ENCODE peak calls at places on chromosomes 12 and 14, in seven cellular contexts. One of them, this sample, is unnamed.

GRCh38 chr14:85529803-85530574 is at the start of gene FLRT2:
- DNase-seq in breast epithelium: no peak
- DNase-seq in A549: peak; percentile 64
- DNase-seq in transverse colon: no peak
- DNase-seq in adrenal gland: peak; percentile 60
- DNase-seq in ovary: peak; percentile 69
- DNase-seq in lower leg skin: peak; percentile 91
- DNase-seq in this sample: peak; percentile 74

GRCh38 chr12:122961551-122962329 is 4.5 kb downstream of the ABCB9 start:
- DNase-seq in transverse colon: peak; percentile 79
- DNase-seq in lower leg skin: no peak
- DNase-seq in A549: no peak
- DNase-seq in adrenal gland: no peak
- DNase-seq in ovary: no peak
- DNase-seq in breast epithelium: no peak
- DNase-seq in this sample: peak; percentile 77

GRCh38 chr12:104873374-104873773 is 84.7 kb downstream of the SLC41A2 start:
- DNase-seq in transverse colon: no peak
- DNase-seq in lower leg skin: no peak
- DNase-seq in A549: peak; percentile 19
- DNase-seq in ovary: no peak
- DNase-seq in breast epithelium: no peak
- DNase-seq in adrenal gland: no peak
- DNase-seq in this sample: no peak

GRCh38 chr12:27875677-27876076 is 95.6 kb upstream of the MANSC4 start:
- DNase-seq in A549: no peak
- DNase-seq in breast epithelium: no peak
- DNase-seq in adrenal gland: no peak
- DNase-seq in lower leg skin: no peak
- DNase-seq in ovary: no peak
- DNase-seq in transverse colon: no peak
- DNase-seq in this sample: no peak

GRCh38 chr12:57614178-57614947 is 3.1 kb downstream of the ARHGEF25 start:
- DNase-seq in transverse colon: no peak
- DNase-seq in ovary: no peak
- DNase-seq in lower leg skin: no peak
- DNase-seq in breast epithelium: no peak
- DNase-seq in A549: peak; percentile 68
- DNase-seq in adrenal gland: no peak
- DNase-seq in this sample: no peak

GRCh38 chr12:68733661-68734071 is 12.3 kb upstream of the SLC35E3 start:
- DNase-seq in breast epithelium: no peak
- DNase-seq in adrenal gland: peak; percentile 49
- DNase-seq in A549: peak; percentile 20
- DNase-seq in lower leg skin: no peak
- DNase-seq in ovary: no peak
- DNase-seq in transverse colon: no peak
- DNase-seq in this sample: no peak

GRCh38 chr12:44689587-44689986 is 186.5 kb downstream of the NELL2 start:
- DNase-seq in ovary: no peak
- DNase-seq in transverse colon: no peak
- DNase-seq in breast epithelium: no peak
- DNase-seq in lower leg skin: no peak
- DNase-seq in adrenal gland: no peak
- DNase-seq in A549: no peak
- DNase-seq in this sample: peak; percentile 33

GRCh38 chr12:57471661-57472060 is 8.0 kb downstream of the ARHGAP9 start:
- DNase-seq in lower leg skin: no peak
- DNase-seq in transverse colon: no peak
- DNase-seq in breast epithelium: no peak
- DNase-seq in A549: no peak
- DNase-seq in adrenal gland: no peak
- DNase-seq in ovary: no peak
- DNase-seq in this sample: no peak

GRCh38 chr14:35333797-35334743 is 41.9 kb downstream of the PSMA6 start:
- DNase-seq in ovary: no peak
- DNase-seq in A549: peak; percentile 29
- DNase-seq in transverse colon: no peak
- DNase-seq in breast epithelium: no peak
- DNase-seq in lower leg skin: no peak
- DNase-seq in adrenal gland: no peak
- DNase-seq in this sample: no peak

GRCh38 chr14:92160619-92161018 is 38.9 kb downstream of the CPSF2 start:
- DNase-seq in breast epithelium: no peak
- DNase-seq in adrenal gland: no peak
- DNase-seq in ovary: peak; percentile 34
- DNase-seq in A549: peak; percentile 45
- DNase-seq in lower leg skin: no peak
- DNase-seq in transverse colon: no peak
- DNase-seq in this sample: no peak

GRCh38 chr14:24194186-24194872 is 912 bp downstream of the TM9SF1 start:
- DNase-seq in adrenal gland: no peak
- DNase-seq in transverse colon: no peak
- DNase-seq in lower leg skin: no peak
- DNase-seq in breast epithelium: no peak
- DNase-seq in ovary: no peak
- DNase-seq in A549: no peak
- DNase-seq in this sample: no peak

GRCh38 chr14:24196071-24197061 is 1.1 kb upstream of the TM9SF1 start:
- DNase-seq in breast epithelium: no peak
- DNase-seq in transverse colon: no peak
- DNase-seq in lower leg skin: no peak
- DNase-seq in adrenal gland: peak; percentile 37
- DNase-seq in ovary: no peak
- DNase-seq in A549: peak; percentile 27
- DNase-seq in this sample: no peak

GRCh38 chr14:24197066-24197465 is 1.8 kb upstream of the TM9SF1 start:
- DNase-seq in A549: no peak
- DNase-seq in breast epithelium: no peak
- DNase-seq in lower leg skin: no peak
- DNase-seq in transverse colon: no peak
- DNase-seq in adrenal gland: no peak
- DNase-seq in ovary: no peak
- DNase-seq in this sample: no peak

GRCh38 chr14:24194873-24195185 is 412 bp downstream of the TM9SF1 start:
- DNase-seq in adrenal gland: no peak
- DNase-seq in transverse colon: no peak
- DNase-seq in breast epithelium: no peak
- DNase-seq in ovary: no peak
- DNase-seq in A549: no peak
- DNase-seq in lower leg skin: no peak
- DNase-seq in this sample: no peak

DNA sequence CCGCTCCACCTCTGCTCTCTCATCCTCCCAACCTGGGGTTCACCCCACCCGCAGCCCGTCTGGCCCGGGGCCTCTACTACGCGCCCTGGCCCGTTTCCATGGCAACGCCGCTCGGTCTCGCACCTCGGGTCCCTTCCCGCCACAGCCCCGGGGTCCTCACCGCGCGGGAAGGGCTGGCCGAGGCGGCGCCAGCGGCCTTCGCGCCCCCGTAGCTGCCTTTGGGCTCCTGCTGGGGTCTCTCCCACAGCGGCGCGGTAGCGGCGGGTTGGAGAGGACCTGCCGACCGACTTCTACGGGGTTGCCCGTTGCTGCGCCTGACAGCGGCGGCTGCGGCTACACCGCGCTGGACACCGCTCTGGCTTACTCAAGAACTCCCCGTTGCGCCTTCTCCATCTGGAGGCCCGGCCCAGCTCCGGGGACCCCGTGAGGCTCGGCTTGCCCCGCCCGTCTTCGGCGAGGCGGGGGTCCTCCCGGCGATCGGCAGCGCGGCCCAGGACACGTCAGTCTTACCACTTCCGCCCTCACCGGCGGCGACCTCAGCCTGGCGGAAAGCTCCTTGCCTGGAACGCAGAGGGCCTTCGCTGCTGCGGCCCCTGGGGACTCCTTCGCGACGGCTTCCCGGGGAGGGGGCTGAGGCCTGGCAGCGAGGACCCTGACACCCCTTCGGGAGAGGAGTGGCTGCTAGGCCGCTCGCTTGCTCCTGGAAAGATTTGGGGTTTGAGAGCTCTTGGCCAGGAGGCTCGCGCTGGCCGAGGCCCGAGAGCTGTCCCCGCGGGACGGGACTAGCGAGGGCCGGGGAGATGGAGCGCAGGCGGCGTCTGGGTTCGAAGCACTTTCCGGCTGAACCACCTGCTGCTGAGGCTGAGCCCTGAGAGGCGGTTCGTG is at the start of gene TM9SF1:
- DNase-seq in A549: peak; percentile 90
- DNase-seq in ovary: peak; percentile 86
- DNase-seq in transverse colon: peak; percentile 90
- DNase-seq in adrenal gland: peak; percentile 90
- DNase-seq in breast epithelium: peak; percentile 86
- DNase-seq in lower leg skin: peak; percentile 97
- DNase-seq in this sample: peak; percentile 89
- TF ChIP-seq POLR2A in A549: peak; percentile 78
- TF ChIP-seq POLR2A in ovary: peak; percentile 69
- TF ChIP-seq POLR2A in transverse colon: peak; percentile 83
- TF ChIP-seq POLR2A in adrenal gland: peak; percentile 65
- TF ChIP-seq POLR2A in breast epithelium: peak; percentile 15
- TF ChIP-seq POLR2A in lower leg skin: no peak
- TF ChIP-seq POLR2A in this sample: no peak

GRCh38 chr12:53623986-53624385 is 2.2 kb downstream of the ATF7 start:
- DNase-seq in adrenal gland: no peak
- DNase-seq in A549: no peak
- DNase-seq in lower leg skin: peak; percentile 43
- DNase-seq in transverse colon: no peak
- DNase-seq in ovary: peak; percentile 37
- DNase-seq in breast epithelium: no peak
- DNase-seq in this sample: peak; percentile 31

GRCh38 chr12:53625373-53625945 is 723 bp downstream of the ATF7 start:
- DNase-seq in transverse colon: no peak
- DNase-seq in breast epithelium: no peak
- DNase-seq in A549: no peak
- DNase-seq in lower leg skin: no peak
- DNase-seq in ovary: no peak
- DNase-seq in adrenal gland: no peak
- DNase-seq in this sample: no peak

GRCh38 chr12:53625946-53626701 is at the start of gene ATF7:
- DNase-seq in transverse colon: peak; percentile 99
- DNase-seq in lower leg skin: peak; percentile 100
- DNase-seq in A549: peak; percentile 99
- DNase-seq in ovary: peak; percentile 98
- DNase-seq in breast epithelium: peak; percentile 99
- DNase-seq in adrenal gland: peak; percentile 98
- DNase-seq in this sample: peak; percentile 97

GRCh38 chr12:53624453-53624852 is 1.7 kb downstream of the ATF7 start:
- DNase-seq in transverse colon: no peak
- DNase-seq in adrenal gland: no peak
- DNase-seq in breast epithelium: no peak
- DNase-seq in A549: no peak
- DNase-seq in ovary: no peak
- DNase-seq in lower leg skin: no peak
- DNase-seq in this sample: no peak

DNA sequence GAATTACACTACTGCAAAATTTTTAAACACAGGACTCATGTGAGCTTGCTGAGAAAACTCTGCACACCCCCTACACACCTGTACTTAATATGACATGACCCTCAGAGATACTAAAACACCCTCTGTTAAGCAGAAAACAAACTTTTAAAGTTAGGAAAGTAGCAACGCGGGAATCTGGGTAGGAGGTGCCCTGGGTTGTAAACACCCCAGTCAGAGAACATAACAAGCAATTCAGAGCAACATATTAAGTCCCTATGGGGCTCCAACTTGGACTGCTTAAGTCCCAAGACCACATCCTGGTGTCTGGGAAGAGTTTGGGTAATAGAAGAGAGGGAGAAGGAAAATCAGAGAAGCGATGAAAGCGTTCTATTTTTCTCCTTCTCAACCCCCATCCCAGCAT is 1.2 kb downstream of the ATF7 start:
- DNase-seq in lower leg skin: peak; percentile 56
- DNase-seq in adrenal gland: no peak
- DNase-seq in breast epithelium: no peak
- DNase-seq in A549: no peak
- DNase-seq in ovary: no peak
- DNase-seq in transverse colon: no peak
- DNase-seq in this sample: no peak
- TF ChIP-seq POLR2A in lower leg skin: no peak
- TF ChIP-seq POLR2A in adrenal gland: no peak
- TF ChIP-seq POLR2A in breast epithelium: no peak
- TF ChIP-seq POLR2A in A549: no peak
- TF ChIP-seq POLR2A in ovary: no peak
- TF ChIP-seq POLR2A in transverse colon: no peak
- TF ChIP-seq POLR2A in this sample: no peak

DNA sequence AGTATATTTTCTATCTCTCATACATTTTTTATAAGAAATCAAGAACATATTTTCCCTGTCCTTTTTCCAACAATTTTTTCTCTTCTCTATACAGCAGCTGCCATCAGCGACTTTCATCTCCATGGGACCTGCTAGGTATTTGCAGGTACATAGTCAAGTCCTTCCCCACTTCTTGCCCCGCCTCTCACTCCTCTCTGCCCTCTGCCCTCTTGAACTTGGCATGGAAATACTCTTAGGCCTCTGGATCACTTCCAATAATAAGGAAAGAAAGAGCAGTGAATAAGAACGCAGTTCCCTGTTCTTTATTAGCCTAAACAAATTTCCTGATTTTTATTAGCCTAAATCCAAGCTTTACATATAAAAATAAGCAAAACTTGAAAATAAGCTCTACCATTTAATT is 353.1 kb downstream of the SEC23A start:
- DNase-seq in breast epithelium: no peak
- DNase-seq in adrenal gland: no peak
- DNase-seq in A549: no peak
- DNase-seq in ovary: no peak
- DNase-seq in lower leg skin: no peak
- DNase-seq in transverse colon: no peak
- DNase-seq in this sample: no peak
- TF ChIP-seq POLR2A in breast epithelium: no peak
- TF ChIP-seq POLR2A in adrenal gland: no peak
- TF ChIP-seq POLR2A in A549: no peak
- TF ChIP-seq POLR2A in ovary: no peak
- TF ChIP-seq POLR2A in lower leg skin: no peak
- TF ChIP-seq POLR2A in transverse colon: no peak
- TF ChIP-seq POLR2A in this sample: no peak

GRCh38 chr14:30624132-30624423 is 2.0 kb downstream of the SCFD1 start:
- DNase-seq in A549: no peak
- DNase-seq in transverse colon: no peak
- DNase-seq in lower leg skin: no peak
- DNase-seq in breast epithelium: no peak
- DNase-seq in ovary: no peak
- DNase-seq in adrenal gland: no peak
- DNase-seq in this sample: no peak

GRCh38 chr14:30623412-30624131 is 1.5 kb downstream of the SCFD1 start:
- DNase-seq in A549: no peak
- DNase-seq in breast epithelium: no peak
- DNase-seq in adrenal gland: no peak
- DNase-seq in ovary: no peak
- DNase-seq in lower leg skin: no peak
- DNase-seq in transverse colon: no peak
- DNase-seq in this sample: no peak

GRCh38 chr14:30620178-30620577 is 1.9 kb upstream of the SCFD1 start:
- DNase-seq in breast epithelium: no peak
- DNase-seq in A549: peak; percentile 7
- DNase-seq in ovary: no peak
- DNase-seq in adrenal gland: no peak
- DNase-seq in transverse colon: no peak
- DNase-seq in lower leg skin: no peak
- DNase-seq in this sample: no peak

GRCh38 chr14:30621354-30621953 is 665 bp upstream of the SCFD1 start:
- DNase-seq in A549: peak; percentile 48
- DNase-seq in adrenal gland: peak; percentile 31
- DNase-seq in transverse colon: peak; percentile 34
- DNase-seq in breast epithelium: no peak
- DNase-seq in ovary: peak; percentile 25
- DNase-seq in lower leg skin: peak; percentile 77
- DNase-seq in this sample: peak; percentile 11

GRCh38 chr14:30621954-30622830 is at the start of gene SCFD1:
- DNase-seq in ovary: peak; percentile 91
- DNase-seq in breast epithelium: peak; percentile 93
- DNase-seq in lower leg skin: peak; percentile 99
- DNase-seq in transverse colon: peak; percentile 97
- DNase-seq in adrenal gland: peak; percentile 94
- DNase-seq in A549: peak; percentile 90
- DNase-seq in this sample: peak; percentile 95
- TF ChIP-seq POLR2A in ovary: peak; percentile 97
- TF ChIP-seq POLR2A in breast epithelium: peak; percentile 86
- TF ChIP-seq POLR2A in lower leg skin: peak; percentile 78
- TF ChIP-seq POLR2A in transverse colon: peak; percentile 98
- TF ChIP-seq POLR2A in adrenal gland: peak; percentile 92
- TF ChIP-seq POLR2A in A549: peak; percentile 95
- TF ChIP-seq POLR2A in this sample: peak; percentile 8